ENCODE peak calls at places on chromosome 12, in four cellular contexts. R, S, C and V are unnamed samples.

GRCh38 chr12:117646595-117646994 is 285.2 kb upstream of the NOS1 start:
- DNase-seq in C (no peak), S (no peak), R (no peak), V (no peak)

GRCh38 chr12:121648458-121649028 is 20.9 kb downstream of the MORN3 start:
- DNase-seq in C (no peak), S (no peak), R (no peak), V (no peak)

GRCh38 chr12:104358353-104359003 is 54.9 kb downstream of the EID3 start:
- DNase-seq in S (peak), R (peak), C (peak), V (peak)

GRCh38 chr12:118645219-118645618 is 268.9 kb downstream of the SUDS3 start:
- DNase-seq in S (no peak), R (no peak), C (no peak), V (no peak)

GRCh38 chr12:18243238-18243637 is 18.1 kb upstream of the PIK3C2G start:
- DNase-seq in R (no peak), C (no peak), S (no peak), V (no peak)

GRCh38 chr12:68611094-68611818 is 557 bp downstream of the RAP1B start:
- DNase-seq in S (peak), C (peak), R (peak), V (peak)

GRCh38 chr12:5295966-5296365 is 135.9 kb upstream of the NTF3 start:
- DNase-seq in S (no peak), R (no peak), C (peak), V (no peak)

GRCh38 chr12:99567072-99567471 is 80.5 kb upstream of the GARIN6 start:
- DNase-seq in R (no peak), S (no peak), C (no peak), V (no peak)

GRCh38 chr12:131202592-131203378 is 249.1 kb downstream of the ADGRD1 start:
- DNase-seq in S (no peak), C (no peak), R (no peak), V (no peak)

GRCh38 chr12:115897718-115898117 is 379.8 kb downstream of the MED13L start:
- DNase-seq in R (no peak), C (peak), S (no peak), V (no peak)

GRCh38 chr12:131533139-131533538 is 177.8 kb upstream of the SFSWAP start:
- DNase-seq in S (no peak), R (no peak), C (no peak), V (no peak)

GRCh38 chr12:46523863-46524770 is 151.5 kb upstream of the SLC38A2 start:
- DNase-seq in C (peak), R (no peak), S (no peak), V (no peak)

GRCh38 chr12:131092911-131093901 is 139.5 kb downstream of the ADGRD1 start:
- DNase-seq in C (no peak), R (no peak), S (peak), V (peak)

GRCh38 chr12:116389990-116390655 is 112.6 kb upstream of the MED13L start:
- DNase-seq in R (no peak), S (no peak), C (peak), V (no peak)

GRCh38 chr12:7431993-7432685 is 11.8 kb downstream of the CD163L1 start:
- DNase-seq in R (no peak), S (no peak), C (no peak), V (no peak)

GRCh38 chr12:57560516-57560915 is 10.7 kb downstream of the KIF5A start:
- DNase-seq in C (no peak), R (no peak), S (no peak), V (no peak)

GRCh38 chr12:115574831-115575230 is 702.7 kb downstream of the MED13L start:
- DNase-seq in C (no peak), R (no peak), S (no peak), V (no peak)

GRCh38 chr12:80053048-80053790 is 46.1 kb upstream of the OTOGL start:
- DNase-seq in R (no peak), S (peak), C (peak), V (peak)